ENCODE peak calls at places on chromosomes 6 and 20, in seven cellular contexts. N is IMR-90, T is stomach, Q is HCT116, I is uterus, J is spleen, A is GM12878. F is an unnamed sample.

GRCh38 chr6:30855429-30856069 is 28.8 kb upstream of the DDR1 start:
- DNase-seq in N (no peak), T (no peak), Q (no peak), I (no peak), J (no peak), A (no peak), F (no peak)

GRCh38 chr20:4038047-4038459 is 22.7 kb upstream of the RNF24 start:
- DNase-seq in N (peak; percentile 67), T (peak; percentile 55), Q (no peak), I (no peak), J (peak; percentile 93), A (peak; percentile 75), F (peak; percentile 60)

GRCh38 chr6:161694995-161695394 is 421.1 kb upstream of the AGPAT4 start:
- DNase-seq in N (no peak), T (no peak), Q (peak; percentile 7), I (no peak), J (no peak), A (no peak), F (peak; percentile 6)

GRCh38 chr6:83889625-83890024 is 30.1 kb downstream of the CYB5R4 start:
- DNase-seq in N (no peak), T (no peak), Q (no peak), I (no peak), J (no peak), A (no peak), F (no peak)

GRCh38 chr6:54060286-54060685 is 51.0 kb upstream of the MLIP start:
- DNase-seq in N (peak; percentile 53), T (no peak), Q (no peak), I (no peak), J (no peak), A (no peak), F (no peak)

GRCh38 chr6:170172825-170173231 is 118.0 kb downstream of the DLL1 start:
- DNase-seq in N (no peak), T (no peak), Q (no peak), I (no peak), J (peak; percentile 65), A (no peak), F (no peak)

GRCh38 chr6:2381872-2382661 is 136.7 kb upstream of the GMDS start:
- DNase-seq in N (no peak), T (peak; percentile 55), Q (no peak), I (no peak), J (no peak), A (no peak), F (no peak)

GRCh38 chr20:50528804-50529351 is 18.7 kb downstream of the PTPN1 start:
- DNase-seq in N (peak; percentile 39), T (no peak), Q (no peak), I (no peak), J (no peak), A (no peak), F (no peak)

GRCh38 chr20:46013826-46014516 is 5.3 kb downstream of the MMP9 start:
- DNase-seq in N (peak; percentile 32), T (peak; percentile 68), Q (peak; percentile 56), I (peak; percentile 35), J (peak; percentile 94), A (no peak), F (peak; percentile 74)

GRCh38 chr6:11194399-11195274 is 37.8 kb downstream of the NEDD9 start:
- DNase-seq in N (peak; percentile 59), T (no peak), Q (no peak), I (no peak), J (no peak), A (no peak), F (no peak)

GRCh38 chr6:156778615-156779205 is 1.5 kb downstream of the ARID1B start:
- DNase-seq in N (no peak), T (peak; percentile 56), Q (no peak), I (peak; percentile 68), J (peak; percentile 93), A (no peak), F (no peak)

GRCh38 chr20:23596856-23597255 is 8.9 kb downstream of the CST9 start:
- DNase-seq in N (no peak), T (no peak), Q (no peak), I (no peak), J (no peak), A (no peak), F (no peak)

GRCh38 chr6:13431861-13432465 is 55.4 kb downstream of the GFOD1 start:
- DNase-seq in N (peak; percentile 55), T (no peak), Q (no peak), I (no peak), J (no peak), A (peak; percentile 42), F (peak; percentile 69)

GRCh38 chr6:3784423-3784822 is 32.9 kb upstream of the PXDC1 start:
- DNase-seq in N (no peak), T (no peak), Q (no peak), I (no peak), J (no peak), A (no peak), F (no peak)

GRCh38 chr20:18324596-18325089 is 36.3 kb downstream of the ZNF133 start:
- DNase-seq in N (no peak), T (no peak), Q (no peak), I (no peak), J (no peak), A (no peak), F (no peak)

GRCh38 chr20:40682104-40683045 is 6.7 kb downstream of the MAFB start:
- DNase-seq in N (no peak), T (no peak), Q (no peak), I (no peak), J (peak; percentile 84), A (no peak), F (no peak)

GRCh38 chr20:40683221-40683893 is 5.7 kb downstream of the MAFB start:
- DNase-seq in N (no peak), T (no peak), Q (no peak), I (no peak), J (peak; percentile 83), A (no peak), F (no peak)

GRCh38 chr20:40685349-40685748 is 3.7 kb downstream of the MAFB start:
- DNase-seq in N (no peak), T (no peak), Q (no peak), I (no peak), J (no peak), A (no peak), F (no peak)

GRCh38 chr20:40681684-40682083 is 7.4 kb downstream of the MAFB start:
- DNase-seq in N (no peak), T (no peak), Q (no peak), I (no peak), J (no peak), A (no peak), F (no peak)

DNA sequence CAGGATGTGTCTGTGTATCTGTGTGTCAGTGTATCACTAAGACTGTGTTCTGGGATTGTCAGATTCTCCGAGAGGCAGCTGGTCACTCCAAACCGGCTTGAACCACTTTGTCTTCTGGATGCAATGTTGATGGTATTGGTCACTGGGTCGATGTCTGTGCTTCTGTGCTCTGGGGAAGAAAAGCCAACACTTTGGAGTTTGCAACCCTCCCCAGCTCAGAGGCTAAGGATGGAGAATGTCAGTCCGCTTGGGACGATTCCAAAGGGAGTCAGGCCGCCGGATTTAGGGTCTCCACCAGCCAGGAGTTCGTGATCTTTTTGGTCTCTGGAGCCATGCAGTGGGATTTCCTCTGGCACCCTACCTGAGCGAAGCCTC is 5.2 kb downstream of the MAFB start:
- DNase-seq in N (no peak), T (no peak), Q (no peak), I (no peak), J (no peak), A (no peak), F (no peak)
- TF ChIP-seq POLR2A in N (no peak), T (no peak), Q (no peak), I (no peak), J (no peak), A (no peak), F (no peak)

GRCh38 chr6:109342564-109342963 is 39.7 kb downstream of the CD164 start:
- DNase-seq in N (no peak), T (no peak), Q (no peak), I (no peak), J (no peak), A (no peak), F (no peak)
- TF ChIP-seq POLR2A in N (no peak), T (no peak), Q (no peak), I (no peak), J (no peak), A (no peak), F (no peak)

DNA sequence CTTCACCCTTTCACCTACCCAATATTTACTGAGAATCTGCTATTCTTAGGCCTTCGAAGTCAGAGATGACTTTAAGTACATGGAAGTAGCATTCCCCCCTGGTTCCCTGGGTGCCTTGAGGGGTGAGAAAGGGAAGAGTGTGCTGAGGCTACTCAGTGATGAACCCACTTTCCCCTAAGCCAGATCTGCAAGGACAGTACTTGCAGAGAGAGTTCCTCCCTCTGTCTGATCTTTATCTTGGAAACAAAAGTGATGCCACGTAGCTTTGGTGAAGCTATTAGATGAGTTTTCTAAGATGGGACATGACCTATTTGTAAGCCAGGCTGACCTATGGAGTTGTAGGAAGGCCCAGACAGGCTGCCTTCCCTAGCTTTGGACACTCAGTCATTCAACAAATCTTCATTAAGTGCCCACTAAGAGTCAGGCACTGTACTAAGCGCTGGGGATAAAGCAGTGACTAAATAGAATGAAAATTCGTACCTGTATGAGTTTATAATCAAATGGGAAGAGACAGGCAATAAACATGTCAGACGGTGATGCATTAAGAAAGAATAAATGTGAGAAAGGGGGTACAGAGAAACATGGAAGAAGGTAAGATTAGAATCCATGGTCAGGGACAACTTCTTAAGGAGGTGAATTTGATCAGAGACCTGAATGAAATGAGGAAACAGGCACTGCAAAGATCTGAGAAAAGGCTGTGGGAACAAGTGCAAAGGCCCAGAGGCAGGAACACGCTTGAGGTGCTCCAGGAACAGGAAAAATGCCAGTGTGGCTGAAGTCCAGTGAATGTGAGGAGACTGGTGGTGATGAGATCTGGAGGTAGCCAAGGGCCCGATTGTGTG is 42.2 kb downstream of the BCL2L1 start:
- DNase-seq in N (no peak), T (no peak), Q (no peak), I (no peak), J (no peak), A (no peak), F (no peak)
- TF ChIP-seq POLR2A in N (no peak), T (no peak), Q (no peak), I (no peak), J (no peak), A (no peak), F (no peak)

GRCh38 chr6:142152731-142153130 is 5.7 kb downstream of the VTA1 start:
- DNase-seq in N (peak; percentile 82), T (no peak), Q (no peak), I (no peak), J (no peak), A (no peak), F (no peak)

GRCh38 chr6:142146828-142147662 is at the start of the genes NMBR and VTA1:
- DNase-seq in N (peak; percentile 100), T (peak; percentile 97), Q (peak; percentile 99), I (peak; percentile 97), J (peak; percentile 99), A (peak; percentile 97), F (peak; percentile 49)
- TF ChIP-seq POLR2A in N (peak; percentile 56), T (no peak), Q (peak; percentile 77), I (peak; percentile 33), J (no peak), A (peak; percentile 94), F (peak; percentile 77)